ENCODE peak calls at places on chromosomes 11 and 22, in five cellular contexts. One of them, this sample, is unnamed.

GRCh38 chr11:79055866-79056632 is 384.8 kb downstream of the TENM4 start:
- DNase-seq in HFFc6: peak
- DNase-seq in OCI-LY7: no peak
- DNase-seq in RWPE1: no peak
- DNase-seq in H9: no peak
- DNase-seq in this sample: no peak

GRCh38 chr11:64400096-64400495 is 41.1 kb downstream of the RPS6KA4 start:
- DNase-seq in HFFc6: no peak
- DNase-seq in OCI-LY7: no peak
- DNase-seq in RWPE1: peak
- DNase-seq in H9: no peak
- DNase-seq in this sample: no peak

GRCh38 chr22:44659140-44659539 is 42.9 kb upstream of the PRR5 start:
- DNase-seq in HFFc6: no peak
- DNase-seq in OCI-LY7: no peak
- DNase-seq in RWPE1: no peak
- DNase-seq in H9: peak
- DNase-seq in this sample: no peak

GRCh38 chr22:44219101-44219870 is 38.6 kb downstream of the PARVG start:
- DNase-seq in HFFc6: no peak
- DNase-seq in OCI-LY7: no peak
- DNase-seq in RWPE1: no peak
- DNase-seq in H9: no peak
- DNase-seq in this sample: no peak

GRCh38 chr11:99739464-99740089 is 718.8 kb downstream of the CNTN5 start:
- DNase-seq in HFFc6: no peak
- DNase-seq in OCI-LY7: peak
- DNase-seq in RWPE1: peak
- DNase-seq in H9: no peak
- DNase-seq in this sample: no peak

GRCh38 chr22:48354082-48354481 is 1473.6 kb downstream of the BRD1 start:
- DNase-seq in HFFc6: no peak
- DNase-seq in OCI-LY7: no peak
- DNase-seq in RWPE1: no peak
- DNase-seq in H9: no peak
- DNase-seq in this sample: no peak

GRCh38 chr22:17969732-17970131 is 54.6 kb downstream of the MICAL3 start:
- DNase-seq in HFFc6: peak
- DNase-seq in OCI-LY7: no peak
- DNase-seq in RWPE1: peak
- DNase-seq in H9: no peak
- DNase-seq in this sample: no peak

GRCh38 chr11:69000391-69000790 is 12.7 kb downstream of the MRGPRF start:
- DNase-seq in HFFc6: no peak
- DNase-seq in OCI-LY7: no peak
- DNase-seq in RWPE1: no peak
- DNase-seq in H9: peak
- DNase-seq in this sample: peak

GRCh38 chr22:25714739-25715138 is 27.2 kb upstream of the MYO18B start:
- DNase-seq in HFFc6: no peak
- DNase-seq in OCI-LY7: no peak
- DNase-seq in RWPE1: no peak
- DNase-seq in H9: no peak
- DNase-seq in this sample: no peak

GRCh38 chr11:113906515-113906914 is 1.9 kb downstream of the HTR3B start:
- DNase-seq in HFFc6: no peak
- DNase-seq in OCI-LY7: no peak
- DNase-seq in RWPE1: no peak
- DNase-seq in H9: no peak
- DNase-seq in this sample: no peak

GRCh38 chr11:117183724-117184349 is 5.3 kb downstream of the SIDT2 start:
- DNase-seq in HFFc6: no peak
- DNase-seq in OCI-LY7: no peak
- DNase-seq in RWPE1: no peak
- DNase-seq in H9: no peak
- DNase-seq in this sample: no peak

GRCh38 chr11:92206441-92206840 is 18.2 kb upstream of the FAT3 start:
- DNase-seq in HFFc6: no peak
- DNase-seq in OCI-LY7: no peak
- DNase-seq in RWPE1: no peak
- DNase-seq in H9: no peak
- DNase-seq in this sample: no peak

GRCh38 chr11:41382927-41383326 is 76.5 kb downstream of the LRRC4C start:
- DNase-seq in HFFc6: no peak
- DNase-seq in OCI-LY7: no peak
- DNase-seq in RWPE1: peak
- DNase-seq in H9: no peak
- DNase-seq in this sample: no peak

GRCh38 chr11:76208829-76209670 is 2.7 kb upstream of the WNT11 start:
- DNase-seq in HFFc6: no peak
- DNase-seq in OCI-LY7: peak
- DNase-seq in RWPE1: peak
- DNase-seq in H9: peak
- DNase-seq in this sample: peak

GRCh38 chr11:130786987-130787688 is 129.1 kb downstream of the SNX19 start:
- DNase-seq in HFFc6: no peak
- DNase-seq in OCI-LY7: no peak
- DNase-seq in RWPE1: peak
- DNase-seq in H9: no peak
- DNase-seq in this sample: no peak

GRCh38 chr11:16739326-16739875 is 954 bp downstream of the C11orf58 start:
- DNase-seq in HFFc6: no peak
- DNase-seq in OCI-LY7: peak
- DNase-seq in RWPE1: peak
- DNase-seq in H9: no peak
- DNase-seq in this sample: no peak

GRCh38 chr11:97746832-97747231 is 1273.9 kb upstream of the CNTN5 start:
- DNase-seq in HFFc6: no peak
- DNase-seq in OCI-LY7: no peak
- DNase-seq in RWPE1: no peak
- DNase-seq in H9: no peak
- DNase-seq in this sample: no peak

GRCh38 chr22:29661355-29661754 is 57.9 kb downstream of the NF2 start:
- DNase-seq in HFFc6: no peak
- DNase-seq in OCI-LY7: no peak
- DNase-seq in RWPE1: peak
- DNase-seq in H9: no peak
- DNase-seq in this sample: no peak

GRCh38 chr11:87295237-87295636 is 257.5 kb downstream of the TMEM135 start:
- DNase-seq in HFFc6: no peak
- DNase-seq in OCI-LY7: peak
- DNase-seq in RWPE1: no peak
- DNase-seq in H9: no peak
- DNase-seq in this sample: no peak

GRCh38 chr11:113721462-113722066 is 15.5 kb upstream of the TMPRSS5 start:
- DNase-seq in HFFc6: no peak
- DNase-seq in OCI-LY7: no peak
- DNase-seq in RWPE1: no peak
- DNase-seq in H9: no peak
- DNase-seq in this sample: no peak

GRCh38 chr22:19998232-19998951 is 18.2 kb downstream of the ARVCF start:
- DNase-seq in HFFc6: no peak
- DNase-seq in OCI-LY7: no peak
- DNase-seq in RWPE1: no peak
- DNase-seq in H9: no peak
- DNase-seq in this sample: no peak

GRCh38 chr22:28802595-28803087 is 2.3 kb upstream of the XBP1 start:
- DNase-seq in HFFc6: no peak
- DNase-seq in OCI-LY7: peak
- DNase-seq in RWPE1: no peak
- DNase-seq in H9: no peak
- DNase-seq in this sample: no peak

GRCh38 chr22:44443641-44444235 is 54.3 kb downstream of the RTL6 start:
- DNase-seq in HFFc6: no peak
- DNase-seq in OCI-LY7: no peak
- DNase-seq in RWPE1: no peak
- DNase-seq in H9: peak
- DNase-seq in this sample: no peak

GRCh38 chr11:66047541-66048365 is 1.2 kb downstream of the GAL3ST3 start:
- DNase-seq in HFFc6: no peak
- DNase-seq in OCI-LY7: no peak
- DNase-seq in RWPE1: no peak
- DNase-seq in H9: no peak
- DNase-seq in this sample: no peak

GRCh38 chr11:27528711-27529110 is 22.1 kb upstream of the LIN7C start:
- DNase-seq in HFFc6: no peak
- DNase-seq in OCI-LY7: no peak
- DNase-seq in RWPE1: no peak
- DNase-seq in H9: no peak
- DNase-seq in this sample: no peak
- TF ChIP-seq CTCF in HFFc6: peak
- TF ChIP-seq CTCF in OCI-LY7: peak
- TF ChIP-seq CTCF in RWPE1: peak
- TF ChIP-seq CTCF in H9: no peak
- TF ChIP-seq CTCF in this sample: no peak

DNA sequence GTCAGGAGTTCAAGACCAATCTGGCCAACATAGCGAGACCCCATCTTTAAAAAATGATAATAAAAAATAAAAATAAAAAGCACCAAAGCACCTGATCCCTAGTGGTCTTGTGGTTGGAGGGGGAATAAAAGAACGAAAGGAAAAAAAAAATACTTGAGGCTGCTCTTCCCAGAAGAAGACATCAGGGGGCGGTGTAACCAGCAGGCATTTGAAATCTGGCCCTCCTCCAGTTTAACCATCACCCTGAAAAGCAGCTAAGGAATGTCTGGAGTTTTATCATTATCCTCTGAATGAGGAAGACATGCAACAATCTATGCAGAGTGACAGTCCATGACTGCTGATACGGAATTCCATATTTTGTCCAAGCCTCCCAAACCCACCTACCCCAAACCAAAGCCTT is 5.6 kb upstream of the KCTD17 start:
- DNase-seq in HFFc6: peak
- DNase-seq in OCI-LY7: peak
- DNase-seq in RWPE1: no peak
- DNase-seq in H9: no peak
- DNase-seq in this sample: no peak
- TF ChIP-seq CTCF in HFFc6: peak
- TF ChIP-seq CTCF in OCI-LY7: peak
- TF ChIP-seq CTCF in RWPE1: no peak
- TF ChIP-seq CTCF in H9: peak
- TF ChIP-seq CTCF in this sample: peak

GRCh38 chr11:101169944-101170343 is 40.3 kb upstream of the PGR start:
- DNase-seq in HFFc6: no peak
- DNase-seq in OCI-LY7: no peak
- DNase-seq in RWPE1: no peak
- DNase-seq in H9: no peak
- DNase-seq in this sample: no peak

DNA sequence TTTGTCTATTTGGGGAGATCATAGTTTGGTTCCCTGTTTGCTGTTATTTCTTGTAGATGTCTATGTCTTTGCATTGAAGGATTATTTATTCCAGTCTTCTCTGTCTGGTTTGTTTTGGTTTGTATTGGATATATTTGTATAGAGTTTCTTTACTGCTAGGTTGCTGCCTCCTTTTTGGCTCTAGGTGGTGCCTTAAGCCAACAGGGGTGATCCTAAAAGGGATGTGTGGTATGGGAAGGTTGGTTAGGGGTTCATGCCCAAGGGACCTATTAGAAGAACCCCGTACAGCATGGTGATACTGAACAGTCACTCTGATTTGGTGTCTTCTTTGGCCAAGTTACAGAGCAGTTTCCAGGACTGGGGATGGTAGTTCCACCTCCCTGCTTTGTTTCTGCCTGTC is 36.4 kb upstream of the PGR start:
- DNase-seq in HFFc6: no peak
- DNase-seq in OCI-LY7: no peak
- DNase-seq in RWPE1: no peak
- DNase-seq in H9: no peak
- DNase-seq in this sample: no peak
- TF ChIP-seq CTCF in HFFc6: no peak
- TF ChIP-seq CTCF in OCI-LY7: no peak
- TF ChIP-seq CTCF in RWPE1: no peak
- TF ChIP-seq CTCF in H9: no peak
- TF ChIP-seq CTCF in this sample: no peak

DNA sequence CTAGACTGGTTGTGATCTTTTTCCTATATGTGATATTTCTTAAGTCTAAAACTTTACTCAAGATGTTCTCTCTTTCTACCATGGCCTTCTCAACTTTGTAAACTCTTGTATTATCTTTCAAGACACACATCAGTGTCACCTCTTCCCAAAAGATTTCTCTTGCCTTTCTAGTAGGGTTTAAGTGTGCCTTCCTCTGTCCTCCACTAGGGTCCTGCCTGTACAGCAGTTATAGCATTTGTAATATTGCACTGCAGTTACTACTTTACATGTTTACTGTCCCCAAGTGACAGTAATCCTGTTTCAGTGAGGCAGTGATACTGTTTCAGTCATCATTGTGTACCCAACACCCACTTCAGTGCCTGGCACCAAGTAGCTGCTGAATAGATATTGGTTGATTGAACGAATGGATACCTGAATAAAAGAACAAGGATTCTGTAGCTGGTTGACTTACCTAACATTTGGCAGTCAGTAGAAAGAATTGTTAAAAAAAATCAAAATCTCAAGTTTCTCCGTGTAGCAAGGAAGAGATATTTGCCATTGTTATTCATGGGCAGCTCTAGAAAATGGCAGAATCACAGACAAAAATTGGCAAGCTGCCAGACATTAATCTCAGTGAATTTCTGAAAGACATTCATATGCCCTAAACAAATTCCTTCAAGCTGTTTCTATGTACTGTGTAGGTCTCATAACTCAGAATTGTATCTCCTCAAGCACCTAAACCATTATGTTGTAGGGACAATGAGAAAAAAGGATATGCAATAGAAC is 79.4 kb downstream of the RBMXL2 start:
- DNase-seq in HFFc6: no peak
- DNase-seq in OCI-LY7: no peak
- DNase-seq in RWPE1: no peak
- DNase-seq in H9: no peak
- DNase-seq in this sample: no peak
- TF ChIP-seq CTCF in HFFc6: no peak
- TF ChIP-seq CTCF in OCI-LY7: peak
- TF ChIP-seq CTCF in RWPE1: no peak
- TF ChIP-seq CTCF in H9: peak
- TF ChIP-seq CTCF in this sample: peak

GRCh38 chr22:42134033-42135020 is 3.7 kb upstream of the CYP2D6 start:
- DNase-seq in HFFc6: no peak
- DNase-seq in OCI-LY7: no peak
- DNase-seq in RWPE1: no peak
- DNase-seq in H9: no peak
- DNase-seq in this sample: no peak

GRCh38 chr22:42142771-42143461 is 12.3 kb upstream of the CYP2D6 start:
- DNase-seq in HFFc6: no peak
- DNase-seq in OCI-LY7: no peak
- DNase-seq in RWPE1: no peak
- DNase-seq in H9: no peak
- DNase-seq in this sample: no peak

GRCh38 chr22:42138972-42139371 is 8.4 kb upstream of the CYP2D6 start:
- DNase-seq in HFFc6: no peak
- DNase-seq in OCI-LY7: no peak
- DNase-seq in RWPE1: no peak
- DNase-seq in H9: no peak
- DNase-seq in this sample: no peak

GRCh38 chr22:42132457-42132856 is 1.8 kb upstream of the CYP2D6 start:
- DNase-seq in HFFc6: no peak
- DNase-seq in OCI-LY7: no peak
- DNase-seq in RWPE1: no peak
- DNase-seq in H9: no peak
- DNase-seq in this sample: no peak

GRCh38 chr22:42138122-42138770 is 7.6 kb upstream of the CYP2D6 start:
- DNase-seq in HFFc6: no peak
- DNase-seq in OCI-LY7: no peak
- DNase-seq in RWPE1: no peak
- DNase-seq in H9: no peak
- DNase-seq in this sample: no peak
- TF ChIP-seq CTCF in HFFc6: no peak
- TF ChIP-seq CTCF in OCI-LY7: no peak
- TF ChIP-seq CTCF in RWPE1: no peak
- TF ChIP-seq CTCF in H9: no peak
- TF ChIP-seq CTCF in this sample: no peak

This sample was measured in progenitor cell of endocrine pancreas.